ENCODE peak calls at places on chromosomes 3 and 15, in five cellular contexts. One of them, this sample, is unnamed.

GRCh38 chr3:58613236-58614132 is 36.3 kb upstream of the FAM107A start:
- DNase-seq in transverse colon: no peak
- DNase-seq in breast epithelium: no peak
- DNase-seq in ascending aorta: no peak
- DNase-seq in cardiac muscle cell: no peak
- DNase-seq in this sample: no peak

GRCh38 chr15:66613743-66614142 is 47.9 kb upstream of the LCTL start:
- DNase-seq in transverse colon: no peak
- DNase-seq in cardiac muscle cell: no peak
- DNase-seq in ascending aorta: no peak
- DNase-seq in breast epithelium: no peak
- DNase-seq in this sample: no peak

GRCh38 chr3:137869022-137869421 is 104.9 kb downstream of the SOX14 start:
- DNase-seq in breast epithelium: no peak
- DNase-seq in ascending aorta: no peak
- DNase-seq in cardiac muscle cell: no peak
- DNase-seq in transverse colon: no peak
- DNase-seq in this sample: no peak

GRCh38 chr15:52417957-52418356 is 110.7 kb downstream of the MYO5A start:
- DNase-seq in breast epithelium: no peak
- DNase-seq in cardiac muscle cell: no peak
- DNase-seq in transverse colon: no peak
- DNase-seq in ascending aorta: no peak
- DNase-seq in this sample: no peak

GRCh38 chr3:153602801-153603200 is 440.8 kb downstream of the RAP2B start:
- DNase-seq in transverse colon: no peak
- DNase-seq in breast epithelium: no peak
- DNase-seq in cardiac muscle cell: no peak
- DNase-seq in ascending aorta: no peak
- DNase-seq in this sample: no peak

GRCh38 chr3:45567730-45568172 is 26.8 kb upstream of the LIMD1 start:
- DNase-seq in transverse colon: peak; percentile 36
- DNase-seq in cardiac muscle cell: no peak
- DNase-seq in ascending aorta: no peak
- DNase-seq in breast epithelium: no peak
- DNase-seq in this sample: no peak

GRCh38 chr3:194315965-194316361 is 35.2 kb downstream of the CPN2 start:
- DNase-seq in transverse colon: no peak
- DNase-seq in ascending aorta: no peak
- DNase-seq in breast epithelium: no peak
- DNase-seq in cardiac muscle cell: peak; percentile 56
- DNase-seq in this sample: no peak

GRCh38 chr3:124434176-124434575 is 296.1 kb upstream of the UMPS start:
- DNase-seq in transverse colon: no peak
- DNase-seq in cardiac muscle cell: no peak
- DNase-seq in breast epithelium: no peak
- DNase-seq in ascending aorta: no peak
- DNase-seq in this sample: no peak

GRCh38 chr3:65342084-65342683 is 654.4 kb upstream of the ADAMTS9 start:
- DNase-seq in transverse colon: peak; percentile 61
- DNase-seq in breast epithelium: no peak
- DNase-seq in cardiac muscle cell: peak; percentile 71
- DNase-seq in ascending aorta: no peak
- DNase-seq in this sample: peak; percentile 61

GRCh38 chr3:31495971-31496370 is 36.8 kb upstream of the STT3B start:
- DNase-seq in transverse colon: no peak
- DNase-seq in cardiac muscle cell: peak; percentile 22
- DNase-seq in breast epithelium: no peak
- DNase-seq in ascending aorta: no peak
- DNase-seq in this sample: no peak

GRCh38 chr3:20064796-20065564 is 24.7 kb downstream of the KAT2B start:
- DNase-seq in cardiac muscle cell: no peak
- DNase-seq in ascending aorta: no peak
- DNase-seq in transverse colon: no peak
- DNase-seq in breast epithelium: no peak
- DNase-seq in this sample: no peak

GRCh38 chr15:43912991-43913927 is 86.5 kb downstream of the WDR76 start:
- DNase-seq in cardiac muscle cell: peak; percentile 97
- DNase-seq in ascending aorta: no peak
- DNase-seq in transverse colon: no peak
- DNase-seq in breast epithelium: no peak
- DNase-seq in this sample: peak; percentile 76

GRCh38 chr3:150384517-150385212 is 23.4 kb upstream of the TSC22D2 start:
- DNase-seq in transverse colon: peak; percentile 40
- DNase-seq in breast epithelium: no peak
- DNase-seq in ascending aorta: peak; percentile 38
- DNase-seq in cardiac muscle cell: peak; percentile 40
- DNase-seq in this sample: peak; percentile 65

GRCh38 chr15:101068523-101068960 is 149.4 kb downstream of the LRRK1 start:
- DNase-seq in cardiac muscle cell: no peak
- DNase-seq in transverse colon: no peak
- DNase-seq in breast epithelium: no peak
- DNase-seq in ascending aorta: no peak
- DNase-seq in this sample: no peak

GRCh38 chr15:68056097-68056865 is 2.2 kb downstream of the PIAS1 start:
- DNase-seq in transverse colon: no peak
- DNase-seq in breast epithelium: no peak
- DNase-seq in cardiac muscle cell: no peak
- DNase-seq in ascending aorta: no peak
- DNase-seq in this sample: no peak

GRCh38 chr3:175329373-175329772 is 470.2 kb downstream of the NAALADL2 start:
- DNase-seq in transverse colon: no peak
- DNase-seq in breast epithelium: no peak
- DNase-seq in cardiac muscle cell: no peak
- DNase-seq in ascending aorta: no peak
- DNase-seq in this sample: no peak

GRCh38 chr3:128339491-128340012 is 127.1 kb downstream of the DNAJB8 start:
- DNase-seq in cardiac muscle cell: no peak
- DNase-seq in breast epithelium: no peak
- DNase-seq in ascending aorta: no peak
- DNase-seq in transverse colon: no peak
- DNase-seq in this sample: no peak

GRCh38 chr3:159919873-159920272 is 68.8 kb upstream of the IL12A start:
- DNase-seq in transverse colon: no peak
- DNase-seq in breast epithelium: no peak
- DNase-seq in ascending aorta: no peak
- DNase-seq in cardiac muscle cell: no peak
- DNase-seq in this sample: no peak

GRCh38 chr3:156416846-156417581 is 137.9 kb downstream of the SSR3 start:
- DNase-seq in ascending aorta: no peak
- DNase-seq in transverse colon: no peak
- DNase-seq in cardiac muscle cell: no peak
- DNase-seq in breast epithelium: no peak
- DNase-seq in this sample: no peak

GRCh38 chr15:100902436-100903190 is 16.5 kb upstream of the LRRK1 start:
- DNase-seq in cardiac muscle cell: peak; percentile 96
- DNase-seq in ascending aorta: no peak
- DNase-seq in breast epithelium: peak; percentile 93
- DNase-seq in transverse colon: peak; percentile 83
- DNase-seq in this sample: peak; percentile 87

GRCh38 chr3:171615742-171616141 is 155.5 kb upstream of the TNIK start:
- DNase-seq in cardiac muscle cell: peak; percentile 48
- DNase-seq in transverse colon: no peak
- DNase-seq in ascending aorta: no peak
- DNase-seq in breast epithelium: no peak
- DNase-seq in this sample: no peak

GRCh38 chr15:23482764-23483489 is 35.9 kb upstream of the GOLGA6L2 start:
- DNase-seq in transverse colon: no peak
- DNase-seq in breast epithelium: no peak
- DNase-seq in cardiac muscle cell: no peak
- DNase-seq in ascending aorta: no peak
- DNase-seq in this sample: no peak

GRCh38 chr3:120762575-120762974 is 20.0 kb downstream of the GTF2E1 start:
- DNase-seq in transverse colon: no peak
- DNase-seq in ascending aorta: no peak
- DNase-seq in cardiac muscle cell: no peak
- DNase-seq in breast epithelium: no peak
- DNase-seq in this sample: no peak

GRCh38 chr15:46280753-46281521 is 646.1 kb downstream of the SQOR start:
- DNase-seq in transverse colon: no peak
- DNase-seq in ascending aorta: no peak
- DNase-seq in cardiac muscle cell: no peak
- DNase-seq in breast epithelium: no peak
- DNase-seq in this sample: peak; percentile 16

GRCh38 chr15:75809986-75810750 is 33.1 kb upstream of the UBE2Q2 start:
- DNase-seq in transverse colon: peak; percentile 26
- DNase-seq in cardiac muscle cell: peak; percentile 48
- DNase-seq in ascending aorta: no peak
- DNase-seq in breast epithelium: no peak
- DNase-seq in this sample: no peak

GRCh38 chr15:100602822-100603393 is 519 bp downstream of the ASB7 start:
- DNase-seq in transverse colon: peak; percentile 43
- DNase-seq in breast epithelium: no peak
- DNase-seq in cardiac muscle cell: peak; percentile 14
- DNase-seq in ascending aorta: no peak
- DNase-seq in this sample: no peak

DNA sequence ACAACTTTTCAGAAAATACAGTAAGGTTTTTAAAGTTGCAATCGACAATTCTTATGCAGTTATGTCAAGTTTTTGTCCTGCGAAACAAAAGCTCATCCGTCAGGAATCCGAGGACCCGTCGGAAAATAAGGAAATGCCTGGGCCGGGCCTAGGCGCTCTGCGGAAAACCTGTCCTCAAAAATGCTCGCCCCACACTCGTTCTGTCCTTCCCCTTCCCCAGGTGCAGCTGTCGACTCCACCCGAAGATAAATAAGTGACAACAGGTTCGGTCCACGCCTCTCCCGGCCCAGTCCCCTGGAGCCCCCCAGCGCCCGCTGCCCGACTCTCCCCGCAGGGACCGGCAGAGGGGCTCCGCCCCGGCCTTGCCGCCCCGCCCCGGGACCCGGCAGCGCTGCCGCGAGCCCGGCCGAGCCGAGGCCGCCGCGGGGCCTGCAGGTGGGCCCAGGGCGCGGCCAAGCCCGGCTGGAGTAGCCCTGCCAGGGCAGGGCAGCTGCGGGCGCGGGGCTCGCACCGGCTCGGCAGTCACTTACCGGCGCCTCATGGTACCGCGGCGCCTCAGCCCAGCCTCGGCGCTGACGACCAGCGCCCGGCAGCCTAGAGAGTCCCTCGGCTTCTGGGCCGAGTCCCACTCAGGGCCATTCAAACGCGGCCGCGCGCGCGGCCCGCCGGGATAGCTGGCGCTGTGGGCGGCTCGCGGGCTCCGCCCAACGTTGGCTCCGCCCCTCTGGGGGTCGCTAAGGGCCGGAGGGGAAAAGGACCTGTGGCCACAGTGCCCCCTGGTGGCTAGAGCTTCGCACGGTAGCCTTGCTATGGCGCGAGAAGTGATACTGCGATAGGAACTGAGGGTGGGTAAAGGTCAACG is at the start of gene KATNBL1:
- DNase-seq in cardiac muscle cell: peak; percentile 95
- DNase-seq in ascending aorta: peak; percentile 82
- DNase-seq in transverse colon: peak; percentile 99
- DNase-seq in breast epithelium: peak; percentile 90
- DNase-seq in this sample: peak; percentile 98
- H3K27ac ChIP-seq in cardiac muscle cell: peak within 1 kb of the TSS; percentile 96
- H3K27ac ChIP-seq in ascending aorta: peak within 1 kb of the TSS; percentile 80
- H3K27ac ChIP-seq in transverse colon: peak within 1 kb of the TSS; percentile 91
- H3K27ac ChIP-seq in breast epithelium: peak within 1 kb of the TSS; percentile 93
- H3K27ac ChIP-seq in this sample: no peak within 1 kb of the TSS

GRCh38 chr15:85718271-85718971 is 76.3 kb downstream of the KLHL25 start:
- DNase-seq in breast epithelium: no peak
- DNase-seq in cardiac muscle cell: no peak
- DNase-seq in transverse colon: no peak
- DNase-seq in ascending aorta: no peak
- DNase-seq in this sample: no peak
- H3K36me3 ChIP-seq in breast epithelium: peaks cover 9% of the 10 kb centered on the region
- H3K36me3 ChIP-seq in cardiac muscle cell: peaks cover 36% of the 10 kb centered on the region
- H3K36me3 ChIP-seq in transverse colon: peaks cover 73% of the 10 kb centered on the region
- H3K36me3 ChIP-seq in ascending aorta: peaks cover 88% of the 10 kb centered on the region
- H3K36me3 ChIP-seq in this sample: peaks cover 93% of the 10 kb centered on the region

DNA sequence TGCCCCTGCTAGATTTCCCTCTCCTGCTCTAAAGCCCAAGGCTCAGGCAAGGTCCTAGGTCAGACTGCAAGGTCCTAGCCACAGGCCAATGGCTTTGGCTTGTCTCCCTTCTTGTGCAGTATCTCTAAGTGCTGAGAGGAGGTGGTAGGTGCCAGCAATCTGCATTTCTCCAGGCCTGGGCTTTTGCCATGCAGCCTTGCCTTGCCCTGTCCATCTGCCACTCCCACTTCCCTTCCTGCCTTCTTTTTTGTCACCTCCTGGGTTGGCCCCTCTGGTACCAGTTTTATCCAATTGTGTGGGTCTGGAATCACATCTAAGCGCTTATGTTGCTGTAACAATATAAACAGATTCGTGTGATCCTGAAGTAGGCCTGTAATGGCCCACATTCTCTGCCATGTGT is 109.9 kb downstream of the MYRIP start:
- DNase-seq in breast epithelium: no peak
- DNase-seq in ascending aorta: no peak
- DNase-seq in cardiac muscle cell: no peak
- DNase-seq in transverse colon: no peak
- DNase-seq in this sample: no peak
- H3K4me1 ChIP-seq in breast epithelium: no peaks in the 10 kb centered on the region
- H3K4me1 ChIP-seq in ascending aorta: no peaks in the 10 kb centered on the region
- H3K4me1 ChIP-seq in cardiac muscle cell: no peaks in the 10 kb centered on the region
- H3K4me1 ChIP-seq in transverse colon: no peaks in the 10 kb centered on the region
- H3K4me1 ChIP-seq in this sample: no peaks in the 10 kb centered on the region

GRCh38 chr15:90845201-90845949 is 23.0 kb upstream of the FURIN start:
- DNase-seq in breast epithelium: no peak
- DNase-seq in cardiac muscle cell: peak; percentile 67
- DNase-seq in transverse colon: peak; percentile 29
- DNase-seq in ascending aorta: no peak
- DNase-seq in this sample: peak; percentile 55

GRCh38 chr15:90855139-90855538 is 13.2 kb upstream of the FURIN start:
- DNase-seq in cardiac muscle cell: no peak
- DNase-seq in breast epithelium: no peak
- DNase-seq in transverse colon: no peak
- DNase-seq in ascending aorta: no peak
- DNase-seq in this sample: no peak

GRCh38 chr15:90851945-90852344 is 16.4 kb upstream of the FURIN start:
- DNase-seq in transverse colon: no peak
- DNase-seq in breast epithelium: no peak
- DNase-seq in cardiac muscle cell: no peak
- DNase-seq in ascending aorta: no peak
- DNase-seq in this sample: no peak

DNA sequence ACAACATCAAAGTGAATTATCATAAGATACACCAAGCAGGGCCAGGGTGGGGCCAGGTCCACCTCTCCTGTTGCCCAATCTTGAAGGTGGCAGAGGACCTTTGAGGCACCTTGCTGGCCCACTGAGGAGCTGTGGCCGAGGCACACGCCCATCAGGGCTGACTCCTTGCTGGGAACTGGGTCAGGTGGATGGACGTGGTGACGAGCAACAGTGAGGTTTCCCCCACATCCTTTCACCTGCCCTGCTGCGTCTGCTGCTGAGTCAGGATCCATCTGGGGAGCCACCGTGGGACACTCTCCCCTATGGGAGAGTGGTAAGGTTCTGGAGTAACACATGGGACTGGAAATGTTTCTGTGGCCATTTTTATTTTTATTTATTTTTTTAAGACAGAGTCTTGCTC is 17.3 kb upstream of the FURIN start:
- DNase-seq in breast epithelium: no peak
- DNase-seq in cardiac muscle cell: no peak
- DNase-seq in ascending aorta: no peak
- DNase-seq in transverse colon: no peak
- DNase-seq in this sample: no peak
- H3K27ac ChIP-seq in breast epithelium: no peak overlapping the region
- H3K27ac ChIP-seq in cardiac muscle cell: no peak overlapping the region
- H3K27ac ChIP-seq in ascending aorta: no peak overlapping the region
- H3K27ac ChIP-seq in transverse colon: no peak overlapping the region
- H3K27ac ChIP-seq in this sample: no peak overlapping the region

GRCh38 chr3:9689757-9690156 is 13.9 kb upstream of the CPNE9 start:
- DNase-seq in cardiac muscle cell: no peak
- DNase-seq in ascending aorta: no peak
- DNase-seq in transverse colon: no peak
- DNase-seq in breast epithelium: no peak
- DNase-seq in this sample: no peak
- H3K36me3 ChIP-seq in cardiac muscle cell: peaks cover 7% of the 10 kb centered on the region
- H3K36me3 ChIP-seq in ascending aorta: peaks cover 100% of the 10 kb centered on the region
- H3K36me3 ChIP-seq in transverse colon: peaks cover 59% of the 10 kb centered on the region
- H3K36me3 ChIP-seq in breast epithelium: peaks cover 34% of the 10 kb centered on the region
- H3K36me3 ChIP-seq in this sample: peaks cover 91% of the 10 kb centered on the region